ENCODE peak calls at places on chromosomes 4 and X, in eight cellular contexts. B, R, S, L, M, G, Y and I are unnamed samples.

GRCh38 chrX:48919947-48920712 is 1.3 kb upstream of the PIM2 start:
- DNase-seq in B (no peak), R (peak), S (no peak), L (no peak), M (no peak), G (no peak), Y (no peak), I (no peak)

GRCh38 chrX:83469551-83469950 is 38.5 kb upstream of the POU3F4 start:
- DNase-seq in B (no peak), R (peak), S (no peak), L (peak), M (peak), G (no peak), Y (no peak), I (peak)

GRCh38 chr4:156521631-156522030 is 450.0 kb downstream of the PDGFC start:
- DNase-seq in B (no peak), R (no peak), S (no peak), L (no peak), M (no peak), G (no peak), Y (no peak), I (no peak)

GRCh38 chrX:69365755-69366154 is 138.4 kb upstream of the NALF2 start:
- DNase-seq in B (no peak), R (no peak), S (no peak), L (no peak), M (no peak), G (no peak), Y (no peak), I (no peak)

GRCh38 chr4:141307241-141307689 is 86.6 kb downstream of the ZNF330 start:
- DNase-seq in B (no peak), R (peak), S (peak), L (peak), M (peak), G (peak), Y (peak), I (peak)

GRCh38 chr4:167537761-167538160 is 303.5 kb upstream of the SPOCK3 start:
- DNase-seq in B (no peak), R (no peak), S (no peak), L (no peak), M (no peak), G (no peak), Y (no peak), I (no peak)

GRCh38 chr4:2689825-2690700 is 66.1 kb downstream of the TNIP2 start:
- DNase-seq in B (no peak), R (no peak), S (peak), L (no peak), M (no peak), G (no peak), Y (no peak), I (no peak)

GRCh38 chrX:40644821-40645358 is 2.5 kb downstream of the CXorf38 start:
- DNase-seq in B (no peak), R (peak), S (peak), L (peak), M (no peak), G (peak), Y (no peak), I (peak)

GRCh38 chrX:134676440-134676839 is 18.2 kb upstream of the PLAC1 start:
- DNase-seq in B (no peak), R (no peak), S (no peak), L (no peak), M (peak), G (peak), Y (no peak), I (no peak)

GRCh38 chrX:109735241-109735744 is 2.2 kb upstream of the ACSL4 start:
- DNase-seq in B (no peak), R (no peak), S (no peak), L (no peak), M (no peak), G (no peak), Y (no peak), I (no peak)

GRCh38 chrX:109732319-109732779 is 708 bp downstream of the ACSL4 start:
- DNase-seq in B (no peak), R (peak), S (no peak), L (no peak), M (peak), G (peak), Y (no peak), I (peak)

GRCh38 chrX:109733658-109734022 is 583 bp upstream of the ACSL4 start:
- DNase-seq in B (no peak), R (no peak), S (no peak), L (no peak), M (no peak), G (no peak), Y (no peak), I (no peak)

GRCh38 chrX:109732780-109733657 is at the start of gene ACSL4:
- DNase-seq in B (peak), R (peak), S (no peak), L (peak), M (peak), G (peak), Y (peak), I (peak)
- TF ChIP-seq POLR2A in B (no peak), R (peak), S (peak), L (peak), M (no peak), G (peak), Y (peak), I (peak)

GRCh38 chr4:80710748-80711451 is 319.6 kb upstream of the BMP3 start:
- DNase-seq in B (no peak), R (no peak), S (no peak), L (no peak), M (no peak), G (no peak), Y (no peak), I (no peak)
- TF ChIP-seq MAX in B (no peak), R (no peak), S (no peak), L (no peak), M (no peak), G (no peak), Y (no peak), I (no peak)

DNA sequence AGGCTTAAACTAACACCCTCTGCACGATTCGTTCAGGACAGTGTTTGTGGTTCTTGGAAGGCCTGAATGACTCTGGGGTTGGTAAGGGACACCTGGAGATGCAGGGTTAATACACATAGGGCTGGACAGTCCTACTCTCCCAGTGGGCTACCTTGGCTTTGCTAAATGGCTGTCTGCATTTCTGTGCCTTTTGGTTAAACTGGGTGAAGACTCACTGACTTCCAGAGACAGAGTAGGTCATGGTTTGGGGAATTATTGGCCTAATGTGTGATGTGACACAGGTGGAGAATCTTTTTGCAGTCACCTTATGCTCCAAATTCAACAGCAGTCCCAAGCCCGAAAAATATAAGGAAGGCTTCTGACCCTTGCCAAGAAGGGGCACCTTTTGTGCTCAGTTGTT is 10.5 kb downstream of the POU4F2 start:
- DNase-seq in B (no peak), R (no peak), S (no peak), L (no peak), M (no peak), G (no peak), Y (no peak), I (no peak)
- TF ChIP-seq POLR2A in B (no peak), R (no peak), S (no peak), L (no peak), M (no peak), G (no peak), Y (no peak), I (no peak)

GRCh38 chr4:75752637-75753036 is 28.3 kb downstream of the USO1 start:
- DNase-seq in B (no peak), R (no peak), S (no peak), L (no peak), M (no peak), G (no peak), Y (no peak), I (no peak)
- TF ChIP-seq MAX in B (no peak), R (no peak), S (no peak), L (no peak), M (no peak), G (no peak), Y (no peak), I (no peak)

DNA sequence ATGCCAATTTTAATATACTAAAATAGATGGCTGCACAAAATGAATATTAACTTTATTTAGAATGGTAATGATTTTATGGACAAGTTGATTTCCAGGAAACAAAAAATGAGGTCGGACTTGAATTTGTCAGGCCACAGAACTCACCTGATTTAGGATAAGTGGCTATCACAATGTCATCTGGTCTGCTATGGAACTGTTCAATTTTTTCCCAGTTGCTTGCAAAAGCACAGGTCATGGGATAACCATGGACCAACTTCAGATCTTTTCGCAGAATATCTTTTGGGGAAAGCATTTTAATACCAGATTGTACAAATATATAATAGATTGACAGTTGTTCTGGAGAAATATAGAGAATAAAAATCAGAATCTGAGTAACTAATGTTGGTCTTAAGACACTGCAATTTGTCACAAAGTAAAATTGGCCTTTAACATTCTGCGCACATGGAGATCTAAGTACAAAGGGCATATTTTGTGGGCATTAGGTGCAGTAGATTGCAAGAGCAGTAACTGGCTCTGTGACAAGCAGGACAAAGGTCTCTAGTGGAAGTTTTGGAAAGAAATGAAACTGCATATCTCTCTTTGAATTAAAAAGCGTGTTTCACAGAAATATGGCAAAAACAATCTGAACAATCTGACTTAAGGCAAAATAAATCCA is 5.4 kb downstream of the SULT1B1 start:
- DNase-seq in B (no peak), R (no peak), S (no peak), L (peak), M (no peak), G (no peak), Y (no peak), I (no peak)
- TF ChIP-seq POLR2A in B (no peak), R (no peak), S (no peak), L (no peak), M (no peak), G (peak), Y (no peak), I (no peak)